ENCODE peak calls at places on chromosome 17, in five cellular contexts. J is mesendoderm; W is RCC 7860; H is activated T-cell treated with anti-CD3 and anti-CD28 coated beads, Interleukin-2, amount 50 U/mL, for 48 hours; A is Ammon's horn. U is an unnamed sample.

GRCh38 chr17:77875051-77875780 is 83.3 kb upstream of the TNRC6C start:
- DNase-seq in J (no peak), W (no peak), H (no peak), A (no peak), U (no peak)

GRCh38 chr17:19306160-19307111 is 56.1 kb downstream of the B9D1 start:
- DNase-seq in J (no peak), W (no peak), H (peak), A (peak), U (no peak)

GRCh38 chr17:63998721-63999679 is 849 bp downstream of the PRR29 start:
- DNase-seq in J (no peak), W (no peak), H (no peak), A (no peak), U (no peak)

GRCh38 chr17:77011173-77012011 is 129.4 kb upstream of the SEC14L1 start:
- DNase-seq in J (peak), W (no peak), H (peak), A (peak), U (no peak)

GRCh38 chr17:28811594-28812135 is 30.9 kb downstream of the FAM222B start:
- DNase-seq in J (peak), W (peak), H (peak), A (peak), U (peak)

GRCh38 chr17:76027159-76027839 is at the start of gene EVPL:
- DNase-seq in J (no peak), W (peak), H (no peak), A (no peak), U (no peak)

GRCh38 chr17:13490906-13491502 is 110.7 kb downstream of the HS3ST3A1 start:
- DNase-seq in J (peak), W (peak), H (no peak), A (no peak), U (no peak)

GRCh38 chr17:17077101-17077500 is 34.8 kb downstream of the MPRIP start:
- DNase-seq in J (no peak), W (no peak), H (no peak), A (no peak), U (no peak)

GRCh38 chr17:50817142-50817751 is 18.1 kb upstream of the WFIKKN2 start:
- DNase-seq in J (peak), W (no peak), H (peak), A (no peak), U (no peak)